ENCODE peak calls at places on chromosomes 7 and 10, in seven cellular contexts. Y, M, O, F, W, S and K are unnamed samples.

GRCh38 chr10:104614245-104614831 is 26.8 kb upstream of the SORCS3 start:
- DNase-seq in W (peak; percentile 17), S (no peak), Y (peak; percentile 71), O (peak; percentile 20), F (peak; percentile 38), M (peak; percentile 43), K (no peak)

GRCh38 chr10:1243486-1244182 is 187.4 kb downstream of the WDR37 start:
- DNase-seq in W (no peak), M (no peak), Y (peak; percentile 34), S (no peak), F (peak; percentile 47), O (no peak), K (no peak)

GRCh38 chr7:1225462-1226154 is 7.1 kb upstream of the UNCX start:
- DNase-seq in Y (peak; percentile 67), O (no peak), F (peak; percentile 68), M (no peak), W (peak; percentile 49), S (no peak), K (no peak)

GRCh38 chr10:13239923-13240322 is 5.7 kb upstream of the UCMA start:
- DNase-seq in S (no peak), M (no peak), Y (no peak), F (no peak), W (no peak), O (no peak), K (no peak)

GRCh38 chr10:11600280-11600679 is 11.2 kb downstream of the USP6NL start:
- DNase-seq in O (no peak), M (peak; percentile 32), S (no peak), W (no peak), F (no peak), Y (no peak), K (no peak)

GRCh38 chr7:19107392-19108147 is 9.9 kb downstream of the TWIST1 start:
- DNase-seq in F (peak; percentile 42), W (peak; percentile 51), Y (peak; percentile 73), S (peak; percentile 18), O (no peak), M (no peak), K (no peak)

GRCh38 chr7:21944616-21945373 is 904 bp downstream of the CDCA7L start:
- DNase-seq in Y (peak; percentile 86), S (peak; percentile 31), M (peak; percentile 63), O (peak; percentile 78), F (peak; percentile 10), W (peak; percentile 67), K (no peak)

GRCh38 chr7:2001601-2002442 is 230.9 kb downstream of the MAD1L1 start:
- DNase-seq in Y (no peak), W (no peak), F (no peak), M (no peak), S (peak; percentile 7), O (no peak), K (no peak)

GRCh38 chr10:62043493-62043938 is 142.0 kb downstream of the ARID5B start:
- DNase-seq in Y (no peak), M (peak; percentile 39), S (no peak), W (no peak), F (no peak), O (peak; percentile 31), K (peak; percentile 84)

GRCh38 chr7:44085549-44085948 is 3.2 kb upstream of the POLM start:
- DNase-seq in F (no peak), M (no peak), O (no peak), S (no peak), Y (peak; percentile 41), W (no peak), K (no peak)

GRCh38 chr10:31866118-31866670 is 62.4 kb downstream of the ARHGAP12 start:
- DNase-seq in Y (no peak), W (no peak), S (no peak), O (peak; percentile 1), F (no peak), M (peak; percentile 5), K (no peak)

GRCh38 chr10:98425511-98426352 is 10.8 kb upstream of the PYROXD2 start:
- DNase-seq in S (no peak), O (peak; percentile 63), F (peak; percentile 67), M (peak; percentile 67), W (peak; percentile 53), Y (peak; percentile 87), K (no peak)

GRCh38 chr7:38731195-38731594 is 100.0 kb upstream of the AMPH start:
- DNase-seq in S (no peak), O (no peak), W (no peak), Y (no peak), F (no peak), M (no peak), K (peak; percentile 24)

GRCh38 chr10:125344573-125345121 is 184.3 kb upstream of the CTBP2 start:
- DNase-seq in S (no peak), W (peak; percentile 28), Y (no peak), F (no peak), O (no peak), M (no peak), K (no peak)

GRCh38 chr7:12683678-12684077 is 3.8 kb upstream of the ARL4A start:
- DNase-seq in S (no peak), O (no peak), W (no peak), Y (peak; percentile 66), F (no peak), M (no peak), K (no peak)

GRCh38 chr7:135349746-135350145 is 116.1 kb downstream of the STRA8 start:
- DNase-seq in F (no peak), M (no peak), Y (no peak), O (no peak), S (no peak), W (no peak), K (peak; percentile 31)

GRCh38 chr7:148242271-148242801 is 348.2 kb upstream of the C7orf33 start:
- DNase-seq in F (peak; percentile 19), W (peak; percentile 83), O (peak; percentile 37), M (peak; percentile 56), S (no peak), Y (peak; percentile 89), K (no peak)

GRCh38 chr7:21507627-21508343 is 35.1 kb upstream of the DNAH11 start:
- DNase-seq in Y (peak; percentile 84), F (peak; percentile 50), W (peak; percentile 40), O (peak; percentile 11), S (no peak), M (peak; percentile 17), K (no peak)

GRCh38 chr7:1049006-1049741 is 4.8 kb downstream of the GPR146 start:
- DNase-seq in F (no peak), Y (no peak), O (no peak), S (no peak), W (no peak), M (no peak), K (no peak)

GRCh38 chr10:117955171-117955570 is 91.6 kb downstream of the RAB11FIP2 start:
- DNase-seq in Y (no peak), O (no peak), S (no peak), M (no peak), F (no peak), W (no peak), K (no peak)

GRCh38 chr7:25171516-25171915 is 46.5 kb upstream of the CYCS start:
- DNase-seq in S (no peak), O (no peak), M (no peak), F (no peak), W (no peak), Y (no peak), K (no peak)

GRCh38 chr10:60206735-60207134 is 182.9 kb downstream of the ANK3 start:
- DNase-seq in M (no peak), O (no peak), F (no peak), Y (no peak), W (peak; percentile 19), S (no peak), K (no peak)

GRCh38 chr7:30172451-30172850 is 37.7 kb downstream of the MTURN start:
- DNase-seq in M (no peak), W (no peak), F (no peak), Y (no peak), S (no peak), O (no peak), K (no peak)

GRCh38 chr7:930975-931758 is 23.3 kb downstream of the ADAP1 start:
- DNase-seq in O (no peak), S (no peak), M (no peak), Y (no peak), W (no peak), F (no peak), K (no peak)

GRCh38 chr7:20329389-20330175 is 1.1 kb upstream of the ITGB8 start:
- DNase-seq in M (peak; percentile 76), F (peak; percentile 47), S (peak; percentile 31), Y (peak; percentile 90), O (no peak), W (peak; percentile 86), K (no peak)

GRCh38 chr7:5284304-5285281 is 1.9 kb downstream of the SLC29A4 start:
- DNase-seq in W (peak; percentile 89), S (peak; percentile 50), M (peak; percentile 70), F (peak; percentile 55), O (peak; percentile 72), Y (peak; percentile 95), K (no peak)
- TF ChIP-seq CTCF in W (peak; percentile 53), S (no peak), M (peak; percentile 56), F (no peak), O (peak; percentile 70), Y (peak; percentile 26), K (peak; percentile 42)

GRCh38 chr7:36039671-36040070 is 113.4 kb upstream of the EEPD1 start:
- DNase-seq in F (no peak), Y (no peak), M (no peak), W (no peak), O (no peak), S (no peak), K (no peak)

GRCh38 chr7:36037121-36037662 is 115.9 kb upstream of the EEPD1 start:
- DNase-seq in W (peak; percentile 83), Y (peak; percentile 13), F (peak; percentile 49), M (no peak), S (peak; percentile 52), O (no peak), K (no peak)

GRCh38 chr7:36038063-36038721 is 114.9 kb upstream of the EEPD1 start:
- DNase-seq in W (no peak), O (no peak), S (no peak), Y (no peak), F (no peak), M (no peak), K (no peak)

GRCh38 chr7:36039243-36039642 is 113.8 kb upstream of the EEPD1 start:
- DNase-seq in W (no peak), F (no peak), Y (no peak), M (no peak), S (no peak), O (no peak), K (no peak)

GRCh38 chr7:36040679-36041078 is 112.4 kb upstream of the EEPD1 start:
- DNase-seq in Y (no peak), F (no peak), O (no peak), M (no peak), W (no peak), S (no peak), K (no peak)
- TF ChIP-seq CTCF in Y (no peak), F (no peak), O (no peak), M (no peak), W (no peak), S (no peak), K (no peak)

DNA sequence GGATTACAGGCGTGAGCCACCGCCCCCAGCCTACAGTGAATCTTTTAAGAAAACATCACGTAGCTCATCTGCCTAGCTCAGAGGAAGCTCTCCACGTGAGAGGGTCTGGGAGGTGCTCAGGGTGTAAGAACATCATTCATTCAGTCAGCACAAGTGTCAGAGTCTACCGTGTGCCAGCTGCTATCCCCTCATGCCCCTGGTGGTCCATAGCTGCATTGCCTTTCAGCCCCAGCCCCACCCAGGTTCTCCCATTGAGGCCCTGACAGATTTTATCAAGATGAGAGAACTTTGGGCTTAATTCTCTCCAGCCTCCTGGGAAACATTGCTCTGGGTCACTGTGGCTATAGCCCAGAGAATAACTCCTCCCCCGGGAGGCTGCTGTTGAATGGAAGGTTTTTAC is 45.1 kb downstream of the ZNF503 start:
- DNase-seq in F (no peak), W (no peak), Y (peak; percentile 31), O (no peak), S (no peak), M (no peak), K (no peak)
- TF ChIP-seq CTCF in F (peak; percentile 27), W (no peak), Y (peak; percentile 50), O (no peak), S (no peak), M (no peak), K (no peak)

GRCh38 chr7:126185959-126186580 is 1066.7 kb downstream of the GRM8 start:
- DNase-seq in F (no peak), M (no peak), O (no peak), S (no peak), Y (peak; percentile 52), W (no peak), K (no peak)
- TF ChIP-seq CTCF in F (no peak), M (no peak), O (no peak), S (no peak), Y (no peak), W (no peak), K (no peak)